ENCODE peak calls at places on chromosome 5, in ten cellular contexts. K is RPMI7951; Y is endodermal cell; S is activated CD4-positive, CD25-positive, alpha-beta regulatory T cell treated with anti-CD3 and anti-CD28 coated beads, Interleukin-2, amount 50 U/mL, for 72 hours; N is HFF-Myc; J is hepatic stellate cell; O is bronchial epithelial cell; T is coronary artery; F is cardiac muscle cell; X is AG08396. E is an unnamed sample.

GRCh38 chr5:456351-457194 is 13.6 kb downstream of the EXOC3 start:
- DNase-seq in K (no peak), Y (peak), S (peak), N (no peak), J (no peak), O (no peak), T (no peak), F (no peak), X (no peak), E (no peak)

GRCh38 chr5:24819841-24820240 is 175.1 kb upstream of the CDH10 start:
- DNase-seq in K (no peak), Y (no peak), S (no peak), N (no peak), J (no peak), O (peak), T (no peak), F (no peak), X (no peak), E (no peak)

GRCh38 chr5:169592937-169593650 is 9.5 kb downstream of the SPDL1 start:
- DNase-seq in K (no peak), Y (no peak), S (no peak), N (no peak), J (no peak), O (peak), T (no peak), F (no peak), X (no peak), E (no peak)

GRCh38 chr5:4419276-4419675 is 720.9 kb upstream of the ADAMTS16 start:
- DNase-seq in K (no peak), Y (no peak), S (no peak), N (no peak), J (no peak), O (no peak), T (no peak), F (no peak), X (no peak), E (no peak)

GRCh38 chr5:16152601-16153568 is 26.7 kb downstream of the MARCHF11 start:
- DNase-seq in K (no peak), Y (no peak), S (no peak), N (no peak), J (no peak), O (peak), T (no peak), F (no peak), X (no peak), E (peak)

GRCh38 chr5:16464664-16465543 is 696 bp downstream of the ZNF622 start:
- DNase-seq in K (peak), Y (peak), S (no peak), N (no peak), J (no peak), O (no peak), T (no peak), F (no peak), X (no peak), E (no peak)

GRCh38 chr5:138461343-138462125 is 3.7 kb upstream of the EGR1 start:
- DNase-seq in K (peak), Y (peak), S (no peak), N (no peak), J (peak), O (peak), T (no peak), F (peak), X (peak), E (peak)

GRCh38 chr5:446864-447263 is 3.9 kb downstream of the EXOC3 start:
- DNase-seq in K (peak), Y (peak), S (peak), N (no peak), J (peak), O (peak), T (no peak), F (peak), X (peak), E (peak)

GRCh38 chr5:69217154-69217731 is 17.4 kb upstream of the CDK7 start:
- DNase-seq in K (no peak), Y (no peak), S (no peak), N (no peak), J (peak), O (no peak), T (no peak), F (no peak), X (peak), E (no peak)

GRCh38 chr5:68336200-68336599 is 120.6 kb downstream of the PIK3R1 start:
- DNase-seq in K (peak), Y (no peak), S (no peak), N (no peak), J (no peak), O (no peak), T (no peak), F (no peak), X (no peak), E (no peak)

GRCh38 chr5:40428129-40428528 is 251.6 kb upstream of the PTGER4 start:
- DNase-seq in K (peak), Y (no peak), S (no peak), N (no peak), J (peak), O (peak), T (no peak), F (peak), X (peak), E (no peak)

GRCh38 chr5:120789918-120790714 is 326.0 kb downstream of the PRR16 start:
- DNase-seq in K (no peak), Y (no peak), S (no peak), N (no peak), J (no peak), O (no peak), T (no peak), F (no peak), X (no peak), E (no peak)